ENCODE peak calls at places on chromosome 21, in seven cellular contexts. T, S, R, I, Y, H and F are unnamed samples.
A peak's percentile ranks its signal among the peaks of the same experiment; 100 is the strongest.

GRCh38 chr21:42109473-42109872 is 38.4 kb downstream of the UMODL1 start:
- DNase-seq in T (no peak), S (no peak), R (no peak), I (no peak), Y (no peak), H (no peak), F (no peak)

GRCh38 chr21:42133131-42133530 is 62.0 kb downstream of the UMODL1 start:
- DNase-seq in T (no peak), S (no peak), R (no peak), I (no peak), Y (no peak), H (no peak), F (no peak)

GRCh38 chr21:39696196-39696595 is 48.8 kb upstream of the IGSF5 start:
- DNase-seq in T (no peak), S (no peak), R (no peak), I (no peak), Y (no peak), H (no peak), F (no peak)

GRCh38 chr21:40130476-40130875 is 263.2 kb downstream of the PCP4 start:
- DNase-seq in T (no peak), S (no peak), R (no peak), I (no peak), Y (no peak), H (no peak), F (no peak)

GRCh38 chr21:36330904-36331303 is 10.9 kb downstream of the MORC3 start:
- DNase-seq in T (no peak), S (peak; percentile 53), R (peak; percentile 50), I (peak; percentile 21), Y (peak; percentile 60), H (no peak), F (no peak)

GRCh38 chr21:32562426-32562825 is 22.9 kb downstream of the TCP10L start:
- DNase-seq in T (no peak), S (no peak), R (no peak), I (no peak), Y (peak; percentile 83), H (no peak), F (peak; percentile 57)

GRCh38 chr21:33686386-33686785 is 44.1 kb downstream of the ITSN1 start:
- DNase-seq in T (no peak), S (no peak), R (no peak), I (no peak), Y (no peak), H (no peak), F (no peak)

GRCh38 chr21:34348890-34349519 is 14.8 kb upstream of the KCNE2 start:
- DNase-seq in T (no peak), S (no peak), R (no peak), I (no peak), Y (no peak), H (no peak), F (no peak)

GRCh38 chr21:38716942-38717341 is 88.8 kb upstream of the ETS2 start:
- DNase-seq in T (no peak), S (no peak), R (no peak), I (no peak), Y (peak; percentile 12), H (no peak), F (no peak)

GRCh38 chr21:34530264-34530663 is 18.3 kb upstream of the KCNE1 start:
- DNase-seq in T (no peak), S (no peak), R (no peak), I (no peak), Y (peak; percentile 86), H (no peak), F (peak; percentile 59)

GRCh38 chr21:16279658-16280581 is 550.1 kb downstream of the USP25 start:
- DNase-seq in T (no peak), S (no peak), R (no peak), I (no peak), Y (peak; percentile 10), H (no peak), F (peak; percentile 8)

GRCh38 chr21:42258885-42259407 is 40.0 kb downstream of the ABCG1 start:
- DNase-seq in T (no peak), S (no peak), R (no peak), I (no peak), Y (no peak), H (no peak), F (no peak)

GRCh38 chr21:46461909-46462308 is 3.2 kb downstream of the DIP2A start:
- DNase-seq in T (no peak), S (no peak), R (no peak), I (peak; percentile 32), Y (no peak), H (no peak), F (no peak)

GRCh38 chr21:41169701-41170100 is 1.7 kb downstream of the BACE2 start:
- DNase-seq in T (no peak), S (no peak), R (no peak), I (no peak), Y (no peak), H (no peak), F (no peak)

GRCh38 chr21:33011462-33011861 is 14.3 kb upstream of the OLIG2 start:
- DNase-seq in T (no peak), S (no peak), R (no peak), I (no peak), Y (peak; percentile 75), H (no peak), F (no peak)

GRCh38 chr21:30443226-30443625 is 3.2 kb downstream of the KRTAP15-1 start:
- DNase-seq in T (no peak), S (no peak), R (no peak), I (no peak), Y (no peak), H (no peak), F (no peak)
- H3K4me3 ChIP-seq in T (no peak overlapping the region), S (no peak overlapping the region), R (no peak overlapping the region), I (no peak overlapping the region), Y (no peak overlapping the region), H (no peak overlapping the region), F (no peak overlapping the region)

DNA sequence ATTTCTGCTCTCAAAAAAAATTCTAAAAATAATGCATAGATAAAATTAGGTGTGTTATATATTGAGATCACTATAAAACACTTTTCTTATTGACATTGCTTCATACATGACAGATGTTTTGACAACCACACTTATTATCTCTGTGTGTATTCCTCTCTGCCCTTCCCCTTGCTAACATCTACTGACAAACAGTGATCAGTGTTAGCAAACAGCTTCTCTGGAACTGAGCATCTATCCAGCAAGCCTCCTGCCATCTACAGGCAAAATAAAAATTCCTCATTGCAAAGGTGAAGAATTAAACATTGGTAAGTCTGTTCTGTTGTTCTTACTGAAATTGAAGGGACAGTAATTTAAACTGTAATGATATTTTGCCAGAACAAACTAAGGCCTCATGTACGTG is 2153.9 kb downstream of the NCAM2 start:
- DNase-seq in T (no peak), S (no peak), R (no peak), I (no peak), Y (no peak), H (no peak), F (no peak)
- TF ChIP-seq CTCF in T (no peak), S (no peak), R (no peak), I (no peak), Y (no peak), H (no peak), F (no peak)

DNA sequence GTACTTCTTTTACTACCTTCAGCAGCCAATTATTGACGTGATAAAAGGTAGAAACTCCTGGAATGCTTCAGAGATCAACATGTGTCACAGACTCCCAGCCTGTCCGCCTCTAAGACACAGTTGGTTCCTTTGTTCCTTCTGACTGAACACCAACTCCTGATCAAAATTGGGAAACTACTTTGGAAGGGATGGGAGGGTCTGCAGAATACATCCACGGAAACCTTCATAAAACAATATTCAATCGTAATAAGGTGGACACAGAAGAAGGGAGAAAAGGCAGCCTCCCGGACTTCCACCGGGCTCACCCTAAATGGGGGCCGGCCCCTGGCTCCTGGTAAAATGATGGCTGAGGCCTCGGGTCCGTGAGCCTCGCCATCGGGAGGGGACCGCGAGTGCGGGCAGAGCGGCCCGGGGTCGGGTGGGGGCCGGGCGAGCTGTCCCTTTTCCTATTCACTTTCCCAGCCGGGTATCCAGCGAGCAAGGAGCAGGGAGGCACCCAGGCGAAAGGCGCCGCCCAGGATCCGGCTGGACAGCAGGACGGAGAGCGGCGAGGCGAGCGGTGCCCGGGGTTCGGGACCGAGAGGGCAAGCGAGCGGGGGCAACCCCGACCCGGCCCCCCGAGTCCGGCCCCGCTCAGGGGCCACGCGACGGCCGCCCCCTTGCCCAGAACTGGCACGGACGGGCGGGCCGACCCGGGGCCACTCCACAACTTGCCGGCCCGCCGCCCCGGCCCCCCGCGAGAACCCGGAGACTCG is 802 bp downstream of the NRIP1 start:
- DNase-seq in T (peak; percentile 22), S (peak; percentile 79), R (peak; percentile 49), I (peak; percentile 45), Y (no peak), H (peak; percentile 70), F (no peak)
- H3K27me3 ChIP-seq in T (no peaks in the 10 kb centered on the region), S (no peaks in the 10 kb centered on the region), R (no peaks in the 10 kb centered on the region), I (no peaks in the 10 kb centered on the region), Y (no peaks in the 10 kb centered on the region), H (no peaks in the 10 kb centered on the region), F (no peaks in the 10 kb centered on the region)

DNA sequence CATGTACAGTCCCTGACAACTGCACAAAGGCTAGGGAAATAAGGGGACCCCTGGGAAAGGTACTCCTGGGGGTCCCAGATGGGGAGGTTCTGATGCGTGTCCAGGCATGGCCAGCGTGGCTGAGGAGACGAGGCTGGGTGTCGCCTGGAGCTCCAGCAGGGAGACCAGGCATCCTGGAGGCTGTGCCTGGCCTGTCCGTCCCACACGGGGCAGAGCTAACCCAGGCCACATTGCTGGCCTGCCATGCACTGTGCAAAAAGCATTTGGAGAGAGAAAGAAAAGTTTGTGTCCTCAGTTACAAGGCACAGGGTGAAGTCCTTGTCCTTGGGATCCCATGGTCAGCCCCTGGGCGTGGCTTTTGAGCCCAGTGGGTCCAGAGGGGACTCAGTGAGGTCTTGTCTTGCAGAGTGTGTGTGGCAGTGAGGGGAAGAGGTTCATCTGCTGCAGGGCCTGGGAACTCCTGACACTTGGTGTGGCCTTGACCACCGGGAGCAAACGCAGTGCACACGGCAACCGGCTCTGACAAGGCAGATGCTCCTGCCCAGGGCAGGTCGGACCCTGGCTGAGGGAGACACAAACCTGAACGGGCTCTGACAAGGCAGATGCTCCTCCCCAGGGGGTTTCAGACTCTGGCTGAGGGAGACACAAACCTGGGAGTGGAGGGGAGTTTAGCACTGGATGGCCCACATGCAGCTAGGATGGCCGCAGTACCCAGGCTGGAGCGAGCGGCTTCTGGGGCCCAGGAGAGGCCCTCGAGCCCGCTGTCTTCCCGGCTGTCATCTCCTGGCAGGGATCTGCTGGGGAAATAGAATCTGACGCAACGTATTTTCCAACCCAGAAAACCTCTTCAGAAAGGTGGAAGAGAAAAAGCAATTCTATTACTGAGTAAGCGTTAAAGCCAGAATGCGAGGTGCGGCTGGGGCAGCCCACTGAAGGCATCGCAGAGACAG is 37.3 kb upstream of the COL18A1 start:
- DNase-seq in T (no peak), S (no peak), R (no peak), I (no peak), Y (no peak), H (no peak), F (no peak)
- H3K4me3 ChIP-seq in T (no peak overlapping the region), S (no peak overlapping the region), R (no peak overlapping the region), I (no peak overlapping the region), Y (no peak overlapping the region), H (no peak overlapping the region), F (no peak overlapping the region)

DNA sequence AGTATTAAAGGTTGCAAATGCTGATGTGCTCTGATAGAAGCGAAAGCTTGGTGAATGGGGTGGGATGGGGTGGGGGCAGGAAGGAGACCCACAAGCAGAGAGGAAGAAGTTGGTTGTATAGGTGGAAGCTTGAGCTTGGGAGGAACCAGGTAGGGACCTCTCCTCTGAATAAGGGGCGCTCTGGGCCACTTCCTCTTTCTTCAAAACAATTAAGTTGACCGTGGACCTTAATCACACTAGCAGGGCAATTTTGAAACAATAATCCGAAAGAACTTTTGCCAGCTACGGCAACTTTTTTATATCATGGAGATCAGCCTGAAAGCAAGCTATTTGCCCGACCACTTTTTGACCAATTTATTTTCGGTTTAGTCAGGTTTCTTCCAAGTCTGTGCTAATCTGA is 1.9 kb upstream of the DYRK1A start:
- DNase-seq in T (no peak), S (no peak), R (no peak), I (no peak), Y (no peak), H (no peak), F (no peak)
- TF ChIP-seq CTCF in T (no peak), S (no peak), R (no peak), I (no peak), Y (no peak), H (no peak), F (no peak)